ENCODE peak calls at places on chromosomes 3 and 15, in four cellular contexts. X, Z, P and W are unnamed samples.
A peak's percentile ranks its signal among the peaks of the same experiment; 100 is the strongest.

GRCh38 chr3:184359610-184360009 is 1.8 kb downstream of the CLCN2 start:
- DNase-seq in P (no peak), Z (no peak), X (peak; percentile 63), W (no peak)

GRCh38 chr15:73951591-73951990 is 25.3 kb downstream of the LOXL1 start:
- DNase-seq in P (peak; percentile 63), X (peak; percentile 76), Z (no peak), W (no peak)

GRCh38 chr15:77546050-77546501 is 86.6 kb downstream of the LINGO1 start:
- DNase-seq in X (peak; percentile 41), Z (no peak), P (peak; percentile 55), W (no peak)

GRCh38 chr3:196272826-196273225 is 14.7 kb downstream of the PCYT1A start:
- DNase-seq in X (peak; percentile 74), Z (no peak), P (no peak), W (no peak)

GRCh38 chr15:88695046-88695445 is 56.2 kb downstream of the ISG20 start:
- DNase-seq in P (no peak), Z (no peak), X (no peak), W (no peak)

GRCh38 chr15:95292790-95293450 is 1037.6 kb upstream of the NR2F2 start:
- DNase-seq in P (no peak), Z (no peak), X (no peak), W (no peak)

GRCh38 chr3:194592798-194593752 is 40.1 kb downstream of the TMEM44 start:
- DNase-seq in Z (no peak), X (no peak), P (no peak), W (no peak)

GRCh38 chr15:59166601-59167265 is 39.9 kb upstream of the LDHAL6B start:
- DNase-seq in Z (no peak), X (no peak), P (no peak), W (no peak)

GRCh38 chr3:163983948-163984347 is 1094.3 kb downstream of the SI start:
- DNase-seq in Z (no peak), X (no peak), P (no peak), W (no peak)

GRCh38 chr3:180063783-180064182 is 27.0 kb upstream of the PEX5L start:
- DNase-seq in X (no peak), P (no peak), Z (no peak), W (no peak)

GRCh38 chr3:79200456-79200855 is 567.3 kb downstream of the ROBO1 start:
- DNase-seq in X (no peak), Z (no peak), P (no peak), W (no peak)

DNA sequence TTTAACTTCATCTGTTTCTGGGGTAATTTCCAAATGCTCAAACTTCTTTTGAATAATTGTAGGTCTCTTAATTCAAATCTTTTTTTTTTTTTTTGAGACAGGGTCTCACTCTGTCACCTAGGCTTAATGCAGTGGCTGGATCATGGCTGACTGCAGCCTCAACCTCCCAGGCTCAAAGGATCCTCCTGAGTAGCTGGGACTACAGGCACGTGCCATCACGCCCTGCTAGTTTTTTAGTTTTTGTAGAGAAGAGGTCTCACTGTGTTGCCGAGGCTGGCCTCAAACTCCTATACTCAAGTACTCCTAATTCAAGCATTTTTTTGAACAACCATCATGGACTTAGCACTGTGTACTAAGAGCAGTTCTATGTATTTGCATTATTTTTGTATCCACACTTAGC is 3.8 kb upstream of the SIAH2 start:
- DNase-seq in Z (no peak), P (no peak), X (no peak), W (no peak)
- H3K4me1 ChIP-seq in Z (peaks cover 5% of the 10 kb centered on the region), P (peaks cover 7% of the 10 kb centered on the region), X (peaks cover 6% of the 10 kb centered on the region), W (peaks cover 4% of the 10 kb centered on the region)

GRCh38 chr3:67896130-67896529 is 241.7 kb upstream of the SUCLG2 start:
- DNase-seq in P (no peak), Z (no peak), X (no peak), W (no peak)
- H3K4me1 ChIP-seq in P (no peaks in the 10 kb centered on the region), Z (no peaks in the 10 kb centered on the region), X (no peaks in the 10 kb centered on the region), W (no peaks in the 10 kb centered on the region)

GRCh38 chr3:121998588-121999473 is 23.2 kb downstream of the ILDR1 start:
- DNase-seq in P (no peak), Z (no peak), X (no peak), W (no peak)
- H3K4me1 ChIP-seq in P (peaks cover 51% of the 10 kb centered on the region), Z (peaks cover 6% of the 10 kb centered on the region), X (no peaks in the 10 kb centered on the region), W (no peaks in the 10 kb centered on the region)

GRCh38 chr3:30611613-30612421 is 5.4 kb downstream of the TGFBR2 start:
- DNase-seq in X (no peak), Z (no peak), P (no peak), W (no peak)
- H3K4me1 ChIP-seq in X (peaks cover 18% of the 10 kb centered on the region), Z (peaks cover 20% of the 10 kb centered on the region), P (peaks cover 77% of the 10 kb centered on the region), W (peaks cover 65% of the 10 kb centered on the region)